ENCODE peak calls at places on chromosomes 13 and 19, in ten cellular contexts. L, R, E, G, Y, H, X, U, I and W are unnamed samples.
A peak's percentile ranks its signal among the peaks of the same experiment; 100 is the strongest.

GRCh38 chr19:46431824-46432223 is 3.1 kb upstream of the PNMA8C start:
- DNase-seq in Y (peak; percentile 75), L (no peak), E (no peak), R (peak; percentile 10), H (no peak), X (peak; percentile 64), G (no peak), U (no peak), I (no peak), W (no peak)

GRCh38 chr19:19109601-19110000 is 28.7 kb downstream of the TMEM161A start:
- DNase-seq in E (no peak), G (no peak), R (no peak), H (no peak), L (no peak), I (peak; percentile 48), X (no peak), Y (no peak), U (no peak), W (no peak)

GRCh38 chr13:92362717-92363116 is 863.9 kb upstream of the GPC6 start:
- DNase-seq in X (no peak), E (no peak), Y (no peak), U (no peak), H (no peak), R (no peak), L (no peak), G (no peak), I (no peak), W (no peak)

GRCh38 chr19:6516018-6516658 is 14.0 kb upstream of the TUBB4A start:
- DNase-seq in Y (peak; percentile 99), E (peak; percentile 95), L (peak; percentile 64), X (peak; percentile 99), H (peak; percentile 97), R (peak; percentile 81), I (peak; percentile 94), G (peak; percentile 94), U (peak; percentile 75), W (peak; percentile 90)

GRCh38 chr19:35270381-35270811 is 1.6 kb downstream of the USF2 start:
- DNase-seq in Y (no peak), H (no peak), U (no peak), E (no peak), G (no peak), L (no peak), R (no peak), X (no peak), I (no peak), W (no peak)

GRCh38 chr19:18762125-18763023 is 28.7 kb downstream of the COMP start:
- DNase-seq in Y (peak; percentile 38), G (no peak), L (no peak), H (peak; percentile 95), I (peak; percentile 6), R (no peak), X (peak; percentile 24), U (no peak), E (peak; percentile 92), W (peak; percentile 92)

GRCh38 chr13:97849305-97849704 is 104.2 kb upstream of the IPO5 start:
- DNase-seq in G (peak; percentile 22), U (no peak), E (no peak), Y (no peak), X (peak; percentile 74), I (peak; percentile 42), R (no peak), H (peak; percentile 75), L (no peak), W (peak; percentile 69)

GRCh38 chr19:58575183-58576041 is 2.3 kb upstream of the MZF1 start:
- DNase-seq in X (peak; percentile 97), Y (peak; percentile 92), L (peak; percentile 74), I (peak; percentile 92), H (peak; percentile 92), U (peak; percentile 91), R (peak; percentile 89), E (peak; percentile 89), G (peak; percentile 85), W (peak; percentile 88)

GRCh38 chr13:103573446-103573845 is 507.2 kb upstream of the SLC10A2 start:
- DNase-seq in H (no peak), U (no peak), R (no peak), Y (no peak), G (no peak), X (peak; percentile 16), I (no peak), L (no peak), E (no peak), W (no peak)